ENCODE peak calls at places on chromosomes 1 and 21, in four cellular contexts. P is tibial artery, X is neural crest cell, F is RWPE2. R is an unnamed sample.

GRCh38 chr1:16110884-16111283 is 37.4 kb upstream of the FAM131C start:
- DNase-seq in X (no peak), F (no peak), P (no peak), R (no peak)

GRCh38 chr1:66557157-66557556 is 23.2 kb downstream of the SGIP1 start:
- DNase-seq in X (no peak), P (no peak), F (no peak), R (no peak)

GRCh38 chr1:48977273-48977672 is 200.6 kb upstream of the BEND5 start:
- DNase-seq in F (no peak), P (no peak), X (no peak), R (no peak)

GRCh38 chr1:192538407-192539311 is 36.9 kb upstream of the RGS1 start:
- DNase-seq in F (no peak), X (no peak), P (no peak), R (no peak)

GRCh38 chr1:1282998-1283397 is 2.8 kb downstream of the SCNN1D start:
- DNase-seq in P (no peak), F (no peak), X (no peak), R (no peak)

GRCh38 chr1:232047473-232047872 is 420.9 kb downstream of the DISC1 start:
- DNase-seq in P (no peak), X (no peak), F (no peak), R (no peak)

GRCh38 chr21:37088196-37088595 is 15.1 kb downstream of the TTC3 start:
- DNase-seq in F (no peak), P (no peak), X (no peak), R (no peak)

GRCh38 chr1:42173155-42173933 is 8.8 kb upstream of the GUCA2A start:
- DNase-seq in F (no peak), P (no peak), X (peak), R (peak)

GRCh38 chr1:105516068-105516467 is 1540.4 kb upstream of the PRMT6 start:
- DNase-seq in F (no peak), X (no peak), P (no peak), R (no peak)

GRCh38 chr21:33825898-33826297 is 89.7 kb downstream of the ATP5PO start:
- DNase-seq in F (no peak), P (no peak), X (no peak), R (no peak)

GRCh38 chr1:244383278-244383884 is 68.3 kb downstream of the ADSS2 start:
- DNase-seq in F (no peak), X (no peak), P (no peak), R (no peak)

GRCh38 chr1:206445861-206446495 is 24.3 kb upstream of the IKBKE start:
- DNase-seq in X (no peak), P (no peak), F (no peak), R (no peak)

GRCh38 chr1:205298191-205298994 is 23.2 kb downstream of the NUAK2 start:
- DNase-seq in P (no peak), X (no peak), F (peak), R (peak)

GRCh38 chr1:46533179-46533864 is 18.1 kb downstream of the KNCN start:
- DNase-seq in X (peak), F (no peak), P (no peak), R (peak)

GRCh38 chr1:230982698-230983097 is 3.8 kb downstream of the ARV1 start:
- DNase-seq in X (no peak), P (no peak), F (no peak), R (no peak)

GRCh38 chr1:199639453-199639852 is 388.1 kb upstream of the NR5A2 start:
- DNase-seq in P (no peak), X (no peak), F (no peak), R (no peak)

GRCh38 chr1:56527548-56528302 is 51.6 kb downstream of the PLPP3 start:
- DNase-seq in X (no peak), P (no peak), F (no peak), R (no peak)

GRCh38 chr21:44972301-44972814 is 32.5 kb downstream of the SLX9 start:
- DNase-seq in X (no peak), F (no peak), P (no peak), R (no peak)

GRCh38 chr1:146049436-146049835 is 27.9 kb upstream of the HJV start:
- DNase-seq in X (no peak), F (no peak), P (no peak), R (no peak)

GRCh38 chr1:17551755-17552234 is 12.3 kb downstream of the ARHGEF10L start:
- DNase-seq in P (peak), X (no peak), F (no peak), R (peak)

GRCh38 chr1:178614286-178614685 is 101.4 kb downstream of the TEX35 start:
- DNase-seq in P (no peak), F (no peak), X (no peak), R (no peak)

DNA sequence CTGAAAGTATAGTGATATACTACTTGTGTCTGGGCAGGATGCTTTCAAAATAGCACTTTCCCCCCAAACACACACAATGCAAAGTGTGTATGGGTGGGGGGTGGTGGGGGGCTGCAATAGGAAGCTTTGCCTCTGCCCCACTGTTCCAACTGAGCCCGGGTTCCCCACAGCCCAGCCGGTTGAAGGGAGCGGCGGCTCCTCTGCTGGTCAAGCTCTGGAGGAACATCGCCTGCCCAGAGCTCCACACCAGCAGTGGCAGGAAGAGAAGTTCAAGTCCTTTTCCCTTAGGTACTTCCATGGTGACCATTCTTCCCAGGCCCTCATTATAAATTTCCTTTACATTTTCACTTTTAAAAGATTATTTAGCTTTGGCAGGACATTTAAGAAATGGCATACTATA is 74.9 kb downstream of the CAPZB start:
- DNase-seq in X (no peak), F (no peak), P (no peak), R (peak)
- TF ChIP-seq CTCF in X (no peak), F (no peak), P (no peak), R (no peak)

GRCh38 chr1:55289042-55289441 is 73.9 kb upstream of the USP24 start:
- DNase-seq in P (no peak), F (no peak), X (no peak), R (no peak)

GRCh38 chr1:55288245-55288644 is 73.1 kb upstream of the USP24 start:
- DNase-seq in F (no peak), X (no peak), P (peak), R (no peak)

GRCh38 chr1:55286851-55287602 is 71.9 kb upstream of the USP24 start:
- DNase-seq in F (no peak), P (no peak), X (no peak), R (no peak)

GRCh38 chr1:55287732-55288131 is 72.6 kb upstream of the USP24 start:
- DNase-seq in X (no peak), P (no peak), F (no peak), R (no peak)

DNA sequence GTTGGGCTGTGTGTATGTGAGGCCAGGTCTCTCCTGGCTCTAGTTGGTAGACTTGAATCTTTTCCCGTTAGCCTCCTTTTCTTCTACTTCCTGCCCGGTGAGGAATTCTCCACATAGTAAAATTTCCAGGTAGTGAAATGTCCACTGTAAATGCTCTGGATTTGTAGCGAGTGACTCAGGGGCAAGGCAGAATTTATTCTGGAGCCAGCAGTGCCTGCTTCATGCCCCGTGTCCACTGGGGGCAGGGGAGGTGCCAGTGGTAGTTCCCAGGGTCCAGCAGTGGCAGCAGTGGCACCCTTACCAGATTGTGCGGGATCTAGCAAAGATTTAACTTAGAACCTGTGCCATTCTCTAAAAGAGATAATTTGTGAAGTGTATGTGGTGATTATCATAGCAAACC is 74.5 kb upstream of the USP24 start:
- DNase-seq in X (no peak), P (no peak), F (no peak), R (no peak)
- TF ChIP-seq CTCF in X (no peak), P (no peak), F (no peak), R (no peak)

GRCh38 chr1:201546093-201546492 is 7.2 kb downstream of the NAV1 start:
- DNase-seq in F (no peak), P (no peak), X (no peak), R (no peak)
- TF ChIP-seq CTCF in F (no peak), P (no peak), X (no peak), R (no peak)

DNA sequence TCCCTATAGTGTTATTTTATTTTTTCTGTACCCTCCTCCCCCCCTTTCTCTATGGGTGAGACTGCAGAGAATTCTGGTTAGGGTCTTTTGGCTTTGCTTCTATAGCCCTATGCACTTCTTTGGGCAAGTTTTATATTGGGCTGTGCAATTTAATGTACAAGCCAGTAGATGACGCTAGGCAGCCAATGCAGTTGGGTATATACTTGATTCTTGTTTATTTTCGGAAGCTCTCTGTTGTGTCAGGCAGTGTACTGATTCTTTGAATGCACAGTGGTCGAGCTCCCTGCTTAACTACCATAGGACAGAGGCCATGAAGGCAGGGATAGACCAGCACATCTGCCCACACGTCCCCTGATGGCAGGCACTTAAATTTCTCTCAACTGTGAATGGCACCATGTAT is 34.1 kb upstream of the GPR52 start:
- DNase-seq in F (no peak), X (no peak), P (no peak), R (no peak)
- TF ChIP-seq CTCF in F (no peak), X (peak), P (no peak), R (no peak)

GRCh38 chr1:203629509-203630082 is 3.0 kb downstream of the ATP2B4 start:
- DNase-seq in P (peak), F (no peak), X (peak), R (peak)

GRCh38 chr1:203626910-203627246 is 246 bp downstream of the ATP2B4 start:
- DNase-seq in X (no peak), P (peak), F (no peak), R (no peak)

GRCh38 chr1:203627819-203628184 is 1.2 kb downstream of the ATP2B4 start:
- DNase-seq in X (no peak), P (peak), F (no peak), R (no peak)

GRCh38 chr1:203628997-203629508 is 2.4 kb downstream of the ATP2B4 start:
- DNase-seq in F (no peak), P (no peak), X (no peak), R (no peak)

GRCh38 chr1:203628185-203628996 is 1.8 kb downstream of the ATP2B4 start:
- DNase-seq in X (peak), F (peak), P (peak), R (peak)
- TF ChIP-seq CTCF in X (peak), F (peak), P (peak), R (peak)

DNA sequence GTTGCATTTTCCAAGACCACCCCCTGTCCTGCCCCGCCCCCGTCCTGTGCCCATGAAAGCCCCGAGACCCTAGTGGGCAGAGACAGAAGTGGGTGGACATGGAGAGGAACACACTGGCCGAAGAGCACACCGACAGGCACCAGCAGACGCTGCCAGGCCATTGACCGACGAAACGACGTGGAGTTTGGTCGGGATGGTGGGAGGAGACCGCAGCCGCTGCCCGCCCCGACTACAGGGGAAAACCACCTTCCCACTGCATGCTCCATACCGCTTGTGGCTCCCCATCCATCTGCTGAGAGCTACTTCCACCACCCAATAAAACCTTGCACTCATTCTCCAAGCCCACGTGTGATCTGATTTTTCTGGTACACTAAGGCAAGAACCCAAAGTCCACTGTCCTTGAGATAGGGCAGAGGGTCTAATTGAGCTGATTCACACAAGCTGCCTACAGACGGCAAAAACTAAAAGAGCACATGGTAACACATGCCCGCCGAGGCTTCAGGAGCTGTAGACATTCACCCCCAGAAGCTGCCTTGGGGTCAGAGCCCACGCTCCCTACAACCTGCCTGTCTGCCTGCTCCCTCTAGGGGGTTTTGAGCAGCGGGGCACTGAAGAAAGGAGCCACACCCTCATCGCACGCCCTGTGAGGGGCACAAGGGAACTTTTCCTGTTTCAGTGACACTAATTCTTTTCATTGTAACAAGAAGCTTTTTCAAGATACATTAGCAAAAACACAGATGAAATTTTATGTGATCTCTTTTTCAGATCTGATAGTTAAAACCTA is 81.2 kb upstream of the RAB3GAP2 start:
- DNase-seq in X (no peak), F (no peak), P (no peak), R (peak)
- TF ChIP-seq CTCF in X (no peak), F (no peak), P (no peak), R (peak)

DNA sequence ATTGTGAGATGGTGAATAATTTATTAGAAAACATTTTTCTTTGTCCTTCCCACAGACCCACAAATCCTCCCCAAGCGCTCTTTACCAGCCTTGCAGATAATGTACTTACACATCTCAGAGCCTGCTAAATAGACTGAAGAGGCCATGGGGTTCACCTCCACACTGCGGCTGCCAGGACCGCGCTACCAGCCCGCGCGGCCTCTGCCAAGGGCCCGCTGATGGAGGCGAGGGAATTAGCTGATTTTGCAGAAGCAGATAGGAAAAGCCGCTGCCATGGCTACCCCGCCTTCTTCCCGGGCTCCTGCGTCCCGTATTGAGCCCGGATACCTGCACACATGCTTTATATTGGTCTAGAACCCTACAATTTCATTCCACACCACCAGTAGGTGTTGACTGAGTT is 248.0 kb upstream of the FOXD3 start:
- DNase-seq in P (no peak), X (no peak), F (no peak), R (peak)
- TF ChIP-seq CTCF in P (no peak), X (no peak), F (no peak), R (no peak)

GRCh38 chr1:153356392-153357075 is 1.1 kb upstream of the S100A9 start:
- DNase-seq in F (no peak), P (no peak), X (no peak), R (no peak)

GRCh38 chr1:153352523-153352922 is 3.9 kb upstream of the PGLYRP4 start:
- DNase-seq in X (peak), F (no peak), P (peak), R (peak)

GRCh38 chr1:153355445-153356071 is 2.1 kb upstream of the S100A9 start:
- DNase-seq in X (peak), P (peak), F (no peak), R (peak)

GRCh38 chr1:153353226-153353947 is 4.3 kb upstream of the S100A9 start:
- DNase-seq in X (peak), F (no peak), P (no peak), R (peak)

GRCh38 chr1:153354515-153355193 is 3.0 kb upstream of the S100A9 start:
- DNase-seq in F (no peak), X (no peak), P (no peak), R (no peak)
- TF ChIP-seq CTCF in F (no peak), X (no peak), P (no peak), R (no peak)

GRCh38 chr1:155978325-155978972 is at the start of gene ARHGEF2:
- DNase-seq in P (peak), F (no peak), X (peak), R (peak)
- TF ChIP-seq CTCF in P (no peak), F (peak), X (peak), R (no peak)

GRCh38 chr1:107966550-107966949 is 1.6 kb upstream of the VAV3 start:
- DNase-seq in X (no peak), F (no peak), P (no peak), R (no peak)

GRCh38 chr1:107963601-107964396 is 1.2 kb downstream of the VAV3 start:
- DNase-seq in F (no peak), X (peak), P (no peak), R (peak)

GRCh38 chr1:107963009-107963408 is 2.0 kb downstream of the VAV3 start:
- DNase-seq in X (no peak), F (no peak), P (no peak), R (peak)

GRCh38 chr1:107964397-107965111 is 426 bp downstream of the VAV3 start:
- DNase-seq in F (peak), X (no peak), P (no peak), R (peak)

DNA sequence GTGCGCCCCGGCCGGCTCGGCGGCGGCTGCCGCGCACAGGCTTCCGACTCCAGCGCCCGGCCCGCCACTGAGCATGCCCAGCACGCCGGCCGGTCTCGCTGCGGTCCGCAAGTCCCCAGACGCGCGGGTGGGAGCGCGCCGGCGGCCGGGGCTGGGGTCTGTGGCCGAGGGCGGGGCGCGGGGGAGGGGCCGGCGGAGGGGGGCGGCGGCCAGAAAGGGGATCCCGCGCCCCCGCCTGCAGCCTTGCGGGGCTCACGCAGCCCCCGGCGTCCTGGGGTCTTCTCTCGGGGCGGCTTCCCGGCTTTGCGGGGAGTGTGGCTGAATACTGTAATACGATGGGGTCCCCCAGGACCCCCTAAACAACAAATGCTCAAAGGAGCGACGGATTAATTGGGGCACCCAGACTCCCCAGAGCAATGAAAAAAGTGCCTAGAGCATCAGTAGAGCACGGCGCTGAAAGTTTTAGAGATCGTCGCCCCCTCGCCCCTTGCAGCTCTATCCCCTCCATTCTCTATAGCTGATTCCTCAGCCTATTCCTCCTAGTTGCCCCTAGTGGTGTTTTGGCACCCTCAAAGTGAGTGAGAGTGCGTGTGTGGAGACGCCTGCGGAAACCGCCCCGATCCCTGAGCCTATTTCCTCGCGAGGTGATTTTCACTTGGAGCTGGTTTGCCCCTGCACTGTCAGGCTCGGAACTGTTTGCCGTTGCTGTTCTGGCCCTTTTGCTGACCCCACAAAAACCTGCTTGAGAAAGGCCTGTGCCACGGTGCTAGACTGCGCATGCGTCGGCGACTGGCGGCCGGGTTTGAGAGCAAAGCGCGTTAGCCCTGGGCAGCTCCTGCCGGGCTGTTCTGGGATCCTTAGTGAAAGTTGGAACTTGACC is at the start of gene VAV3:
- DNase-seq in X (peak), F (peak), P (peak), R (peak)
- TF ChIP-seq CTCF in X (peak), F (no peak), P (no peak), R (no peak)

R was measured in glutamatergic neuron.